ENCODE peak calls at places on chromosomes 16 and 17, in ten cellular contexts. C is kidney; F is mucosa of descending colon; L is IMR-90; P is GM06990; V is tibial artery; N is HepG2; O is H7; Y is neural progenitor cell; G is CD8-positive, alpha-beta T cell. R is an unnamed sample.

GRCh38 chr17:17196776-17197175 is 9.4 kb downstream of the PLD6 start:
- DNase-seq in C (no peak), N (no peak), G (no peak), Y (no peak), O (no peak), V (no peak), F (no peak), L (no peak), P (no peak), R (peak; percentile 31)

GRCh38 chr17:81348097-81349055 is 46.9 kb upstream of the BAHCC1 start:
- DNase-seq in G (no peak), L (no peak), N (no peak), P (no peak), F (peak; percentile 82), O (no peak), C (no peak), Y (no peak), V (no peak), R (no peak)

GRCh38 chr16:75105306-75106061 is 11.1 kb downstream of the LDHD start:
- DNase-seq in O (peak; percentile 50), C (peak; percentile 84), L (peak; percentile 37), Y (no peak), F (peak; percentile 60), N (no peak), G (no peak), P (no peak), V (no peak), R (no peak)

GRCh38 chr16:16012144-16012543 is 62.7 kb downstream of the ABCC1 start:
- DNase-seq in C (peak; percentile 33), O (no peak), P (no peak), F (no peak), Y (no peak), V (no peak), L (no peak), G (no peak), N (no peak), R (no peak)

GRCh38 chr16:11066231-11066870 is 122.0 kb downstream of the CLEC16A start:
- DNase-seq in G (no peak), C (no peak), O (no peak), F (no peak), N (no peak), P (no peak), L (no peak), V (peak; percentile 57), Y (no peak), R (no peak)

GRCh38 chr17:73371285-73371684 is 59.5 kb upstream of the CDC42EP4 start:
- DNase-seq in N (no peak), Y (no peak), V (no peak), L (peak; percentile 92), G (no peak), C (no peak), O (no peak), P (no peak), F (no peak), R (peak; percentile 71)

GRCh38 chr17:63035271-63035670 is 69.2 kb downstream of the TANC2 start:
- DNase-seq in N (no peak), O (no peak), C (no peak), G (no peak), P (no peak), F (no peak), L (peak; percentile 90), V (no peak), Y (no peak), R (peak; percentile 66)

GRCh38 chr17:49664706-49665211 is 13.1 kb downstream of the SPOP start:
- DNase-seq in V (no peak), Y (no peak), N (no peak), L (no peak), P (no peak), C (no peak), G (no peak), O (no peak), F (no peak), R (no peak)

GRCh38 chr16:74936902-74937560 is 47.9 kb downstream of the WDR59 start:
- DNase-seq in V (peak; percentile 49), F (no peak), N (no peak), P (peak; percentile 30), G (no peak), L (peak; percentile 95), Y (no peak), C (no peak), O (no peak), R (peak; percentile 57)

GRCh38 chr16:58419241-58420012 is 27.2 kb downstream of the GINS3 start:
- DNase-seq in O (peak; percentile 52), V (no peak), F (no peak), L (no peak), P (peak; percentile 64), C (no peak), N (no peak), G (no peak), Y (peak; percentile 84), R (no peak)

GRCh38 chr16:27906883-27907282 is 156.6 kb downstream of the GSG1L start:
- DNase-seq in C (no peak), F (no peak), V (no peak), O (peak; percentile 58), Y (no peak), G (no peak), N (no peak), P (no peak), L (no peak), R (no peak)

GRCh38 chr17:77480509-77481215 is 339.9 kb downstream of the SEC14L1 start:
- DNase-seq in L (no peak), V (no peak), G (no peak), C (peak; percentile 74), Y (peak; percentile 45), N (no peak), P (no peak), F (no peak), O (peak; percentile 80), R (no peak)

GRCh38 chr16:1769402-1770300 is 1.7 kb downstream of the NME3 start:
- DNase-seq in P (no peak), V (no peak), F (no peak), N (no peak), L (no peak), G (no peak), C (no peak), O (peak; percentile 71), Y (no peak), R (no peak)
- H3K4me3 ChIP-seq in P (peak overlapping the region; percentile 84), V (peak overlapping the region; percentile 99), F (no peak overlapping the region), N (no peak overlapping the region), L (no peak overlapping the region), G (no peak overlapping the region), C (no peak overlapping the region), O (peak overlapping the region; percentile 98), Y (no peak overlapping the region), R (no peak overlapping the region)

DNA sequence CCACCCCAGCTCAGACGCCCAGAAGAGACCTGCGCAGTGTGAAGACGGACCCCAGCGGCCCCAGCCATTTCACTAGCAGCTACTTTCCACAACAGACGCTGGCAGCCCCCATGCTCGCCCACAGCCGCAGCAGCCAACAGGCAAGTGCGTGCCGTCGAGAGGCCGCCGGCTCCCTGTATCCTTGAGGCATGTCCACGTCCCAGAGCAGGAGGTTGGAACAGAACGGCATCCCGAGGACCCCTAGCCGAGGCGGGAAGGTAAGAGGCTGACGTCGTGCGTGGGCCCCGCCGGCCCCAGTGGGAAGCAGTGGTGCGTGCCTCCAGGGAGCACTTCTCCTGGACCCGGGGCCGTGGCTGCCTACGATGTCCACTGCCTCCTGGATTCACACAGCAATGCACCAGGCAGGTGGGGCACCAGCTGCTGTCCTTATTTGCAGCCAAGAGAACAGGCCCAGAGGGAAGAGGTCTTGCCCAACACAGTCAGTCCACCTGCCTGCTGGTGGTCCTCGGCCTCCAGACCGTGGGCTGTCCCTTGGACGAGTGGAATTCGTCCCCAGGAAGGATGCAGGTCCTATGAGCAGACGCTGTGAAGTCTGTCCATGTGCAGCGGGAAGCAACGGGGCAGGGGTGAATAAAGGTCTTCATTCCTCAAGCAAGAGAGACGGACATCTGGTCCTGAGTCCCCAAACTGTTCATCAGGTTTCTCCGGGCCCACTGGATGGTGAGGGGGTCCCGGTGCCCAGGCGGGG is 38.5 kb downstream of the SLC7A5 start:
- DNase-seq in Y (no peak), C (no peak), F (peak; percentile 13), L (no peak), O (no peak), V (no peak), P (no peak), G (no peak), N (no peak), R (no peak)
- H3K36me3 ChIP-seq in Y (no peaks in the 10 kb centered on the region), C (no peaks in the 10 kb centered on the region), F (no peaks in the 10 kb centered on the region), L (peaks cover 55% of the 10 kb centered on the region), O (peaks cover 20% of the 10 kb centered on the region), V (no peaks in the 10 kb centered on the region), P (peaks cover 32% of the 10 kb centered on the region), G (no peaks in the 10 kb centered on the region), N (peaks cover 56% of the 10 kb centered on the region), R (peaks cover 41% of the 10 kb centered on the region)

GRCh38 chr17:42760652-42761581 is at the start of gene RAMP2:
- DNase-seq in Y (peak; percentile 75), V (no peak), P (peak; percentile 44), N (no peak), L (no peak), F (peak; percentile 49), C (peak; percentile 81), G (peak; percentile 7), O (peak; percentile 86), R (no peak)

GRCh38 chr17:42766124-42766523 is 5.1 kb downstream of the RAMP2 start:
- DNase-seq in Y (no peak), F (no peak), O (no peak), N (peak; percentile 81), G (no peak), P (no peak), V (no peak), L (no peak), C (no peak), R (peak; percentile 21)

GRCh38 chr17:42759982-42760651 is 910 bp upstream of the RAMP2 start:
- DNase-seq in F (no peak), V (no peak), N (no peak), L (no peak), P (no peak), C (no peak), Y (no peak), O (no peak), G (no peak), R (no peak)

GRCh38 chr17:42767512-42767911 is 5.7 kb upstream of the VPS25 start:
- DNase-seq in P (no peak), F (no peak), N (no peak), C (no peak), O (no peak), L (no peak), V (no peak), Y (no peak), G (no peak), R (no peak)

GRCh38 chr17:42761638-42762037 is 611 bp downstream of the RAMP2 start:
- DNase-seq in F (no peak), L (no peak), P (no peak), N (no peak), Y (no peak), O (no peak), V (no peak), G (no peak), C (no peak), R (no peak)
- H3K4me3 ChIP-seq in F (no peak overlapping the region), L (no peak overlapping the region), P (no peak overlapping the region), N (peak overlapping the region; percentile 53), Y (peak overlapping the region; percentile 58), O (peak overlapping the region; percentile 59), V (peak overlapping the region; percentile 58), G (peak overlapping the region; percentile 27), C (peak overlapping the region; percentile 36), R (peak overlapping the region; percentile 25)

DNA sequence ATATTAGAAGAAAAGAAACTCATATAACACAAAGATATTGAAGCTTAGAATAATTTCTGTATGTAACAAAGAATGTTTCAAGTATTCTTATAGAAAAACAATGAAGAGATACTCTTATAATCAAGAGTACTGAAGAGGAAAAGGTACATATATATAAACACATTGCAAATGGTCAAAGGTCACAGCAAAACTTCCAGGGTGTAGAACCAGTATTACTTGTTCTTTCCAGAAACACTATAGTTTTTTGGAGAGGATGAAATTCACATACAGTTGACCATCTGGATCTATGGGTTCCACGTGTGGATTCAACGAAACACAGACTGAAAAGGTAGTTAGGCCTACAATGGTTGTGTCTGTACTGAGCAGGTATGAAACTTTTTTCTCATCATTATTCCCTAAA is 22.6 kb downstream of the PRPSAP1 start:
- DNase-seq in P (no peak), V (no peak), N (no peak), Y (no peak), G (no peak), O (no peak), F (no peak), L (no peak), C (no peak), R (no peak)
- H3K36me3 ChIP-seq in P (peaks cover 1% of the 10 kb centered on the region), V (peaks cover 42% of the 10 kb centered on the region), N (peaks cover 79% of the 10 kb centered on the region), Y (no peaks in the 10 kb centered on the region), G (peaks cover 4% of the 10 kb centered on the region), O (peaks cover 4% of the 10 kb centered on the region), F (no peaks in the 10 kb centered on the region), L (peaks cover 23% of the 10 kb centered on the region), C (peaks cover 9% of the 10 kb centered on the region), R (peaks cover 14% of the 10 kb centered on the region)

R was measured in mammary epithelial cell.